ENCODE peak calls at places on chromosomes 7 and 10, in four cellular contexts. F is right lobe of liver, U is GM20000, N is colonic mucosa. A is an unnamed sample.

GRCh38 chr10:71516890-71517289 is 120.2 kb downstream of the CDH23 start:
- DNase-seq in F (no peak), U (no peak), N (no peak), A (no peak)

GRCh38 chr7:106425017-106425719 is 140.4 kb upstream of the NAMPT start:
- DNase-seq in F (peak; percentile 55), U (peak; percentile 72), N (peak; percentile 59), A (no peak)

GRCh38 chr10:31876616-31877352 is 51.8 kb downstream of the ARHGAP12 start:
- DNase-seq in U (peak; percentile 18), F (no peak), N (no peak), A (no peak)

GRCh38 chr7:135911091-135911490 is 66.1 kb downstream of the MTPN start:
- DNase-seq in U (no peak), F (no peak), N (no peak), A (no peak)

GRCh38 chr7:131844380-131844779 is 288.0 kb upstream of the PODXL start:
- DNase-seq in F (no peak), N (no peak), U (no peak), A (no peak)

GRCh38 chr7:134660961-134661376 is 14.3 kb downstream of the BPGM start:
- DNase-seq in F (no peak), U (no peak), N (no peak), A (no peak)

GRCh38 chr10:43237128-43237527 is 29.7 kb downstream of the RASGEF1A start:
- DNase-seq in F (no peak), N (no peak), U (no peak), A (no peak)

GRCh38 chr7:31408120-31408729 is 67.7 kb upstream of the NEUROD6 start:
- DNase-seq in F (no peak), N (no peak), U (no peak), A (no peak)

GRCh38 chr7:74627699-74628411 is 29.7 kb upstream of the GTF2I start:
- DNase-seq in F (no peak), U (no peak), N (peak; percentile 57), A (no peak)

GRCh38 chr7:74256446-74257408 is 2.5 kb upstream of the RFC2 start:
- DNase-seq in N (no peak), F (no peak), U (no peak), A (no peak)

GRCh38 chr7:4861673-4862072 is at the start of gene PAPOLB:
- DNase-seq in N (no peak), F (no peak), U (no peak), A (no peak)

GRCh38 chr7:55593172-55593514 is 20.8 kb upstream of the VOPP1 start:
- DNase-seq in N (no peak), U (no peak), F (no peak), A (no peak)

GRCh38 chr7:32539917-32540544 is 44.7 kb downstream of the AVL9 start:
- DNase-seq in N (no peak), F (no peak), U (no peak), A (no peak)

A was measured in aorta.